ENCODE peak calls at places on chromosomes 4 and X, in four cellular contexts. One of them, this sample, is unnamed.

GRCh38 chrX:45445745-45446412 is 245.2 kb upstream of the DIPK2B start:
- DNase-seq in H9: no peak
- DNase-seq in H1: no peak
- DNase-seq in IMR-90: peak; percentile 76
- DNase-seq in this sample: no peak

GRCh38 chr4:136664988-136665387 is 867.3 kb downstream of the PCDH18 start:
- DNase-seq in H9: no peak
- DNase-seq in H1: no peak
- DNase-seq in IMR-90: peak; percentile 83
- DNase-seq in this sample: no peak

GRCh38 chrX:49627030-49627777 is 28.4 kb downstream of the GAGE1 start:
- DNase-seq in H9: peak; percentile 65
- DNase-seq in H1: no peak
- DNase-seq in IMR-90: no peak
- DNase-seq in this sample: peak; percentile 46

GRCh38 chr4:72111863-72112262 is 80.1 kb downstream of the NPFFR2 start:
- DNase-seq in H9: no peak
- DNase-seq in H1: no peak
- DNase-seq in IMR-90: no peak
- DNase-seq in this sample: no peak

GRCh38 chr4:142373610-142374009 is 472.5 kb downstream of the INPP4B start:
- DNase-seq in H9: no peak
- DNase-seq in H1: no peak
- DNase-seq in IMR-90: peak; percentile 59
- DNase-seq in this sample: no peak

GRCh38 chr4:3074846-3075651 is 568 bp downstream of the HTT start:
- DNase-seq in H9: peak; percentile 83
- DNase-seq in H1: peak; percentile 31
- DNase-seq in IMR-90: peak; percentile 57
- DNase-seq in this sample: peak; percentile 95

GRCh38 chr4:7169134-7169533 is 23.2 kb upstream of the SORCS2 start:
- DNase-seq in H9: peak; percentile 17
- DNase-seq in H1: no peak
- DNase-seq in IMR-90: no peak
- DNase-seq in this sample: no peak

GRCh38 chr4:56701644-56702043 is 20.5 kb upstream of the HOPX start:
- DNase-seq in H9: no peak
- DNase-seq in H1: no peak
- DNase-seq in IMR-90: no peak
- DNase-seq in this sample: peak; percentile 39

GRCh38 chr4:102606846-102607440 is 105.8 kb downstream of the NFKB1 start:
- DNase-seq in H9: no peak
- DNase-seq in H1: no peak
- DNase-seq in IMR-90: no peak
- DNase-seq in this sample: no peak

GRCh38 chrX:133868250-133868649 is 117.1 kb downstream of the GPC3 start:
- DNase-seq in H9: no peak
- DNase-seq in H1: no peak
- DNase-seq in IMR-90: no peak
- DNase-seq in this sample: peak; percentile 6

GRCh38 chr4:147019061-147019460 is 73.4 kb upstream of the TTC29 start:
- DNase-seq in H9: peak; percentile 55
- DNase-seq in H1: no peak
- DNase-seq in IMR-90: peak; percentile 56
- DNase-seq in this sample: peak; percentile 64

GRCh38 chr4:14802596-14802995 is 199.7 kb upstream of the CPEB2 start:
- DNase-seq in H9: no peak
- DNase-seq in H1: no peak
- DNase-seq in IMR-90: no peak
- DNase-seq in this sample: no peak

GRCh38 chrX:67749536-67749935 is 205.7 kb downstream of the AR start:
- DNase-seq in H9: no peak
- DNase-seq in H1: no peak
- DNase-seq in IMR-90: no peak
- DNase-seq in this sample: no peak

GRCh38 chrX:11296051-11296450 is 2.8 kb downstream of the AMELX start:
- DNase-seq in H9: no peak
- DNase-seq in H1: no peak
- DNase-seq in IMR-90: no peak
- DNase-seq in this sample: no peak

GRCh38 chr4:1510931-1511330 is 104.7 kb upstream of the NKX1-1 start:
- DNase-seq in H9: no peak
- DNase-seq in H1: no peak
- DNase-seq in IMR-90: no peak
- DNase-seq in this sample: no peak

GRCh38 chr4:19774690-19775256 is 476.9 kb upstream of the SLIT2 start:
- DNase-seq in H9: no peak
- DNase-seq in H1: no peak
- DNase-seq in IMR-90: peak; percentile 44
- DNase-seq in this sample: no peak

GRCh38 chr4:151561551-151562256 is 152.7 kb downstream of the FHIP1A start:
- DNase-seq in H9: no peak
- DNase-seq in H1: no peak
- DNase-seq in IMR-90: peak; percentile 33
- DNase-seq in this sample: no peak

DNA sequence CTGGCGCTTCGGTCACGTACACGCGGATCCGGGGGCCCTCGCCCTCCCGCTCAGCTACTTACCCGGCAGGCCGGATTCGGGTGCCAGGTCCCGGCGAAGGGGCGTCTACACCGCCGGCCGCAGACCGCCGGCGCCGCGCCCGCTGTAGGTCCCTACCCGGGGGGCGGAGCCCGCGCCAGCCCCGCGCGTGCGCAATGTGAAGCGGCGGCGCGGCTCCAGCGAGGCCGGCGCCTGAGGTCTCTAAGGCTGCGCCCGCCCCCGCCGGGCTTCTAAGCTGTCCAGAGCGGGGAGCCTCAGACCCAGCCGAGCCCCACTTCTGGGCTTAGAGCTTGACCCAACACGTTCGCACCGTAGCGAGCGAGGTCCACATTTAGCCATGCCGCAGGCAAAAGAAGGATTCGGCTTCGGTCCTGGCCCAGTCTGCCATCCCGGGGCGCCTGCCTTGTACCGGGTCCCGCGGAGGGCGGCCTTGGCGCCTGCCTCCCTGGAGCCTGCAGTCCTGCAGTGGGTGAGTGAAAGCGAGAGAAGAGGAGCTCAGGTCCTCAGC is at the start of gene ZNF518B:
- DNase-seq in H9: peak; percentile 74
- DNase-seq in H1: no peak
- DNase-seq in IMR-90: peak; percentile 48
- DNase-seq in this sample: peak; percentile 82
- H3K9ac ChIP-seq in H9: peak within 1 kb of the TSS; percentile 48
- H3K9ac ChIP-seq in H1: peak within 1 kb of the TSS; percentile 63
- H3K9ac ChIP-seq in IMR-90: peak within 1 kb of the TSS; percentile 41
- H3K9ac ChIP-seq in this sample: peak within 1 kb of the TSS; percentile 87

GRCh38 chrX:37854148-37854547 is 6.8 kb upstream of the DYNLT3 start:
- DNase-seq in H9: no peak
- DNase-seq in H1: no peak
- DNase-seq in IMR-90: no peak
- DNase-seq in this sample: no peak

GRCh38 chrX:37860731-37861130 is 13.4 kb upstream of the DYNLT3 start:
- DNase-seq in H9: no peak
- DNase-seq in H1: no peak
- DNase-seq in IMR-90: no peak
- DNase-seq in this sample: no peak

DNA sequence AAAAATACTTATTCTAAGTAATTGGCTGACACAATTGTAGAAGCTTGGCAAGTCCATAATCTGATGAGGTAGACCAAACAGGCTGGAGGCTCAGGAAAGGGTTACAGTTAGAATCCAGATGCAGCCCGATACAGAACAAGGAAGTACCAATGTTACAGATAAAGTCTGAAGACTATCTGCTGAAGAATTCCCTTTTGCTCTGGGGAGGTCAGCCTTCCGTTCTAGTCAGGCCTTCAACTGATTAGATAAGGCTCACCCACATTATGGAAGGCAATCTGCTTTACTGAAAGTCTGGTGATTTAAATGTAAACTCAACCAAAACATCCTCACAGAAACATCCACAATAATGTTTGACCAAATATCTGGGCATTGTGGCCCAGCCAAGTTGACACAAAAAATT is 7.4 kb upstream of the DYNLT3 start:
- DNase-seq in H9: no peak
- DNase-seq in H1: no peak
- DNase-seq in IMR-90: no peak
- DNase-seq in this sample: no peak
- H4K5ac ChIP-seq in H9: no peak overlapping the region
- H4K5ac ChIP-seq in H1: no peak overlapping the region
- H4K5ac ChIP-seq in IMR-90: no peak overlapping the region
- H4K5ac ChIP-seq in this sample: no peak overlapping the region

GRCh38 chrX:120301497-120301896 is 9.8 kb downstream of the TMEM255A start:
- DNase-seq in H9: no peak
- DNase-seq in H1: no peak
- DNase-seq in IMR-90: no peak
- DNase-seq in this sample: no peak

GRCh38 chrX:120302434-120302833 is 8.8 kb downstream of the TMEM255A start:
- DNase-seq in H9: peak; percentile 46
- DNase-seq in H1: no peak
- DNase-seq in IMR-90: no peak
- DNase-seq in this sample: peak; percentile 68

GRCh38 chrX:120299928-120300327 is 11.3 kb downstream of the TMEM255A start:
- DNase-seq in H9: peak; percentile 34
- DNase-seq in H1: no peak
- DNase-seq in IMR-90: no peak
- DNase-seq in this sample: peak; percentile 71

GRCh38 chrX:120304241-120304640 is 7.0 kb downstream of the TMEM255A start:
- DNase-seq in H9: no peak
- DNase-seq in H1: no peak
- DNase-seq in IMR-90: no peak
- DNase-seq in this sample: no peak

GRCh38 chrX:120301960-120302359 is 9.3 kb downstream of the TMEM255A start:
- DNase-seq in H9: no peak
- DNase-seq in H1: no peak
- DNase-seq in IMR-90: no peak
- DNase-seq in this sample: no peak
- H3K9ac ChIP-seq in H9: no peak overlapping the region
- H3K9ac ChIP-seq in H1: no peak overlapping the region
- H3K9ac ChIP-seq in IMR-90: no peak overlapping the region
- H3K9ac ChIP-seq in this sample: no peak overlapping the region

GRCh38 chr4:109979932-109980717 is 67.4 kb downstream of the EGF start:
- DNase-seq in H9: no peak
- DNase-seq in H1: no peak
- DNase-seq in IMR-90: peak; percentile 78
- DNase-seq in this sample: peak; percentile 73
- H4K5ac ChIP-seq in H9: no peak overlapping the region
- H4K5ac ChIP-seq in H1: no peak overlapping the region
- H4K5ac ChIP-seq in IMR-90: no peak overlapping the region
- H4K5ac ChIP-seq in this sample: no peak overlapping the region

GRCh38 chr4:61838072-61838471 is 637.9 kb downstream of the ADGRL3 start:
- DNase-seq in H9: no peak
- DNase-seq in H1: no peak
- DNase-seq in IMR-90: no peak
- DNase-seq in this sample: no peak
- H3K9ac ChIP-seq in H9: no peak overlapping the region
- H3K9ac ChIP-seq in H1: no peak overlapping the region
- H3K9ac ChIP-seq in IMR-90: no peak overlapping the region
- H3K9ac ChIP-seq in this sample: no peak overlapping the region

DNA sequence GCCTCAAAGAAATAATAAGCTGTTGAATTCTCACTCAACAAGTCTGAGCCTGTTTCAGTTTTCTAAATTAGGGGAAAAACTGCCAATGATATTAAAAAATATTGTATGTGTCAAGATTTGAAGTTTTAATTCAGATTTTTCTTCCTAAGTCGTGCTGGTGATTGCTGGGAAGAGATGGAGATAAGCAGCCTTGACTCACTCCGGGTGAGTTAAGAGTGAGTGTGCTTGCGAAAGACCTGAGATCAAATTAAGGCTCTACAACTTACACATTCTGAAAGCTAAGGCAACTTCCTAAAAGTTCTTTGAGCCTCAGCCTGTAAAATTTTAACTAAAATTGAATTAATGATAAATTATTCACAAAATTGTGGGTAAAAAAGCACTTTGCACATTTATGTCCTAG is 1441.2 kb downstream of the PCDH7 start:
- DNase-seq in H9: no peak
- DNase-seq in H1: no peak
- DNase-seq in IMR-90: peak; percentile 48
- DNase-seq in this sample: peak; percentile 25
- H4K5ac ChIP-seq in H9: no peak overlapping the region
- H4K5ac ChIP-seq in H1: no peak overlapping the region
- H4K5ac ChIP-seq in IMR-90: no peak overlapping the region
- H4K5ac ChIP-seq in this sample: no peak overlapping the region

DNA sequence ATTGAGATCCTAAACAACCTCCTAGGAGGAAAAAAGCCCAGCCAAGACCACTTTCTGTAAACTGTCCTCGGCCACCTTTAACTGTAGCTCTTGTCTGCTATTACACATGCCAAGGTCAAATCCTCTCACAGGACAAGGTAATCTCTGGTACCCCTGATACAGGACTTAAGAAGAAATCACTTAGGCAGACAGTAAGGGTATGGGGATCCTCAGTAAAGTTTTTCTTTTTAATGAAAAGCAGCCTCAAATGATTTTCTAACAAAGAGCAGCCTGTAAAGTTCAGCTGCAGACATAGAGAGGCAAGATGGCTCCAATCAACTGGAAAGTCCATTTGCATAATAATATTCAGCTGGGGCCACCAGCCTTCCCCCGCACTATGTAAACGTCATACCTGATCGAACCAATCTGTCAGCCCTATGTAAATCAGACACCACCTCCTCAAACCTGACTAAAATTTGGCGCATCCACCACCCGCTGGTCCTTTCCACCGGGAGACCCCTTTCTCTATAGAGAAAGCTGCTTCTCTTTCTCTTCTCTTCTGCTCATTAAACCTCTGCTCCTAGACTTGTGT is 14.6 kb upstream of the MPP1 start:
- DNase-seq in H9: no peak
- DNase-seq in H1: no peak
- DNase-seq in IMR-90: no peak
- DNase-seq in this sample: no peak
- H3K9ac ChIP-seq in H9: no peak overlapping the region
- H3K9ac ChIP-seq in H1: no peak overlapping the region
- H3K9ac ChIP-seq in IMR-90: no peak overlapping the region
- H3K9ac ChIP-seq in this sample: no peak overlapping the region

DNA sequence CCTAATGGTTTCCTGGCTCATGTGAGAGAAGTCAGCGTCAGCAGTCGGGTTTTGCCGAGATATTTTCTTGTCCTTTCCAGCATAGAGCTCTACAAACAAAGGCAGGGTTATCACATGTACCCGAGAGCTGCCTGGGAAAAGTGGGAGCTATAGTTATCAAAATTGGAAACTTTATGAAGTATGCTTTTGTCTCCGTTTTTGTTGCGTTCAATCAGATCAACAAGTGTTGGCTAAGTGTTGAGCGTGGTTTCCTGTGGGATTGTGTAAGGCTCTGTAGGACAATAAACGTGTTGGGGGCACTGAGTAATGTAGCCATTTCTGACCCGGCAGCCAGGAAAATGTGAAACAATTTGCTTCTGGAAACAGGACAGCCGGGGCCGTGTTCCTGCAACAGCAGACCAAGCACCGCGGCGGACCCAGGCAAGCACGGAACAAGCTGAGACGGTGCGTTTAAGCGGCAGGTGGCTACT is at the start of gene BMX:
- DNase-seq in H9: no peak
- DNase-seq in H1: no peak
- DNase-seq in IMR-90: no peak
- DNase-seq in this sample: no peak
- H4K5ac ChIP-seq in H9: no peak within 1 kb of the TSS
- H4K5ac ChIP-seq in H1: no peak within 1 kb of the TSS
- H4K5ac ChIP-seq in IMR-90: no peak within 1 kb of the TSS
- H4K5ac ChIP-seq in this sample: no peak within 1 kb of the TSS